ENCODE peak calls at places on chromosomes 3 and 15, in seven cellular contexts. One of them, this sample, is unnamed.

GRCh38 chr3:139906441-139906840 is 28.5 kb upstream of the CLSTN2 start:
- DNase-seq in heart right ventricle: no peak
- DNase-seq in activated T-cell treated with anti-CD3 and anti-CD28 coated beads for 1 hour: no peak
- DNase-seq in EL: peak
- DNase-seq in GM03348: no peak
- DNase-seq in GM23248: peak
- DNase-seq in NCI-H524: no peak
- DNase-seq in this sample: no peak

GRCh38 chr15:73225358-73226015 is 143.3 kb downstream of the HCN4 start:
- DNase-seq in heart right ventricle: no peak
- DNase-seq in activated T-cell treated with anti-CD3 and anti-CD28 coated beads for 1 hour: no peak
- DNase-seq in EL: no peak
- DNase-seq in GM03348: no peak
- DNase-seq in GM23248: no peak
- DNase-seq in NCI-H524: no peak
- DNase-seq in this sample: no peak

GRCh38 chr3:48594431-48595049 is 589 bp downstream of the COL7A1 start:
- DNase-seq in heart right ventricle: no peak
- DNase-seq in activated T-cell treated with anti-CD3 and anti-CD28 coated beads for 1 hour: no peak
- DNase-seq in EL: peak
- DNase-seq in GM03348: no peak
- DNase-seq in GM23248: peak
- DNase-seq in NCI-H524: no peak
- DNase-seq in this sample: no peak

GRCh38 chr15:58348095-58348812 is 83.5 kb upstream of the LIPC start:
- DNase-seq in heart right ventricle: no peak
- DNase-seq in activated T-cell treated with anti-CD3 and anti-CD28 coated beads for 1 hour: no peak
- DNase-seq in EL: no peak
- DNase-seq in GM03348: no peak
- DNase-seq in GM23248: no peak
- DNase-seq in NCI-H524: no peak
- DNase-seq in this sample: peak

GRCh38 chr3:103873024-103873423 is 1438.2 kb downstream of the ZPLD1 start:
- DNase-seq in heart right ventricle: no peak
- DNase-seq in activated T-cell treated with anti-CD3 and anti-CD28 coated beads for 1 hour: no peak
- DNase-seq in EL: no peak
- DNase-seq in GM03348: no peak
- DNase-seq in GM23248: no peak
- DNase-seq in NCI-H524: no peak
- DNase-seq in this sample: no peak

GRCh38 chr3:138872632-138873031 is 37.9 kb upstream of the PIK3CB start:
- DNase-seq in heart right ventricle: no peak
- DNase-seq in activated T-cell treated with anti-CD3 and anti-CD28 coated beads for 1 hour: no peak
- DNase-seq in EL: no peak
- DNase-seq in GM03348: no peak
- DNase-seq in GM23248: no peak
- DNase-seq in NCI-H524: no peak
- DNase-seq in this sample: no peak

GRCh38 chr3:194691481-194692281 is 6.0 kb downstream of the FAM43A start:
- DNase-seq in heart right ventricle: no peak
- DNase-seq in activated T-cell treated with anti-CD3 and anti-CD28 coated beads for 1 hour: no peak
- DNase-seq in EL: no peak
- DNase-seq in GM03348: no peak
- DNase-seq in GM23248: no peak
- DNase-seq in NCI-H524: peak
- DNase-seq in this sample: no peak

GRCh38 chr3:184234224-184234623 is 4.8 kb downstream of the VWA5B2 start:
- DNase-seq in heart right ventricle: no peak
- DNase-seq in activated T-cell treated with anti-CD3 and anti-CD28 coated beads for 1 hour: no peak
- DNase-seq in EL: peak
- DNase-seq in GM03348: peak
- DNase-seq in GM23248: peak
- DNase-seq in NCI-H524: peak
- DNase-seq in this sample: no peak

GRCh38 chr3:99666201-99666600 is 27.8 kb downstream of the COL8A1 start:
- DNase-seq in heart right ventricle: no peak
- DNase-seq in activated T-cell treated with anti-CD3 and anti-CD28 coated beads for 1 hour: no peak
- DNase-seq in EL: peak
- DNase-seq in GM03348: no peak
- DNase-seq in GM23248: peak
- DNase-seq in NCI-H524: no peak
- DNase-seq in this sample: no peak

GRCh38 chr3:111210003-111210699 is 138.5 kb downstream of the NECTIN3 start:
- DNase-seq in heart right ventricle: no peak
- DNase-seq in activated T-cell treated with anti-CD3 and anti-CD28 coated beads for 1 hour: no peak
- DNase-seq in EL: peak
- DNase-seq in GM03348: peak
- DNase-seq in GM23248: peak
- DNase-seq in NCI-H524: no peak
- DNase-seq in this sample: no peak

GRCh38 chr3:52461874-52462273 is 6.5 kb downstream of the NISCH start:
- DNase-seq in heart right ventricle: no peak
- DNase-seq in activated T-cell treated with anti-CD3 and anti-CD28 coated beads for 1 hour: no peak
- DNase-seq in EL: no peak
- DNase-seq in GM03348: no peak
- DNase-seq in GM23248: no peak
- DNase-seq in NCI-H524: no peak
- DNase-seq in this sample: no peak

GRCh38 chr3:161322781-161323568 is 48.3 kb downstream of the SPTSSB start:
- DNase-seq in heart right ventricle: no peak
- DNase-seq in activated T-cell treated with anti-CD3 and anti-CD28 coated beads for 1 hour: no peak
- DNase-seq in EL: no peak
- DNase-seq in GM03348: no peak
- DNase-seq in GM23248: no peak
- DNase-seq in NCI-H524: no peak
- DNase-seq in this sample: no peak

GRCh38 chr3:178706411-178706810 is 170.2 kb downstream of the KCNMB2 start:
- DNase-seq in heart right ventricle: no peak
- DNase-seq in activated T-cell treated with anti-CD3 and anti-CD28 coated beads for 1 hour: no peak
- DNase-seq in EL: peak
- DNase-seq in GM03348: no peak
- DNase-seq in GM23248: no peak
- DNase-seq in NCI-H524: no peak
- DNase-seq in this sample: no peak

GRCh38 chr15:61521961-61522360 is 292.9 kb upstream of the RORA start:
- DNase-seq in heart right ventricle: no peak
- DNase-seq in activated T-cell treated with anti-CD3 and anti-CD28 coated beads for 1 hour: no peak
- DNase-seq in EL: no peak
- DNase-seq in GM03348: no peak
- DNase-seq in GM23248: peak
- DNase-seq in NCI-H524: no peak
- DNase-seq in this sample: no peak

GRCh38 chr15:63156708-63157065 is 590 bp downstream of the RPS27L start:
- DNase-seq in heart right ventricle: peak
- DNase-seq in activated T-cell treated with anti-CD3 and anti-CD28 coated beads for 1 hour: no peak
- DNase-seq in EL: peak
- DNase-seq in GM03348: peak
- DNase-seq in GM23248: peak
- DNase-seq in NCI-H524: no peak
- DNase-seq in this sample: peak

GRCh38 chr3:33578325-33579180 is 138.3 kb upstream of the UBP1 start:
- DNase-seq in heart right ventricle: no peak
- DNase-seq in activated T-cell treated with anti-CD3 and anti-CD28 coated beads for 1 hour: no peak
- DNase-seq in EL: peak
- DNase-seq in GM03348: peak
- DNase-seq in GM23248: peak
- DNase-seq in NCI-H524: no peak
- DNase-seq in this sample: no peak

GRCh38 chr15:97679289-97679688 is 281.2 kb upstream of the ARRDC4 start:
- DNase-seq in heart right ventricle: no peak
- DNase-seq in activated T-cell treated with anti-CD3 and anti-CD28 coated beads for 1 hour: no peak
- DNase-seq in EL: no peak
- DNase-seq in GM03348: no peak
- DNase-seq in GM23248: no peak
- DNase-seq in NCI-H524: no peak
- DNase-seq in this sample: no peak

GRCh38 chr3:55955891-55956477 is 468.9 kb upstream of the WNT5A start:
- DNase-seq in heart right ventricle: no peak
- DNase-seq in activated T-cell treated with anti-CD3 and anti-CD28 coated beads for 1 hour: no peak
- DNase-seq in EL: no peak
- DNase-seq in GM03348: no peak
- DNase-seq in GM23248: no peak
- DNase-seq in NCI-H524: no peak
- DNase-seq in this sample: no peak

GRCh38 chr15:53962646-53963561 is 15.3 kb upstream of the UNC13C start:
- DNase-seq in heart right ventricle: peak
- DNase-seq in activated T-cell treated with anti-CD3 and anti-CD28 coated beads for 1 hour: no peak
- DNase-seq in EL: no peak
- DNase-seq in GM03348: no peak
- DNase-seq in GM23248: peak
- DNase-seq in NCI-H524: peak
- DNase-seq in this sample: no peak

This sample was measured in NCI-H146.